ENCODE peak calls at places on chromosomes 13 and 19, in five cellular contexts. A is thoracic aorta, D is tibial nerve, S is trophoblast cell, U is suprapubic skin. O is an unnamed sample. For H3K36me3, the result is how much of the 10 kb centered on the place peaks cover.

GRCh38 chr19:12596927-12597548 is 13.6 kb downstream of the ZNF490 start:
- DNase-seq in A (no peak), D (no peak), S (peak), U (no peak), O (no peak)

GRCh38 chr19:16587031-16588023 is 15.1 kb upstream of the SLC35E1 start:
- DNase-seq in A (no peak), D (peak), S (peak), U (no peak), O (no peak)

GRCh38 chr13:45113809-45114208 is 6.5 kb upstream of the GTF2F2 start:
- DNase-seq in A (no peak), D (no peak), S (no peak), U (no peak), O (no peak)

GRCh38 chr13:44989941-44990340 is 603 bp downstream of the GPALPP1 start:
- DNase-seq in A (no peak), D (no peak), S (peak), U (no peak), O (no peak)

GRCh38 chr13:40665061-40665753 is 1.2 kb downstream of the FOXO1 start:
- DNase-seq in A (no peak), D (no peak), S (peak), U (no peak), O (peak)

GRCh38 chr19:17058236-17058635 is 17.0 kb downstream of the HAUS8 start:
- DNase-seq in A (no peak), D (no peak), S (no peak), U (no peak), O (no peak)

GRCh38 chr19:18772620-18773587 is 18.2 kb downstream of the COMP start:
- DNase-seq in A (no peak), D (no peak), S (peak), U (no peak), O (no peak)

GRCh38 chr19:5954293-5954692 is 23.6 kb downstream of the RANBP3 start:
- DNase-seq in A (no peak), D (no peak), S (no peak), U (no peak), O (no peak)

GRCh38 chr13:97339989-97340361 is 94.0 kb upstream of the RAP2A start:
- DNase-seq in A (no peak), D (no peak), S (no peak), U (no peak), O (no peak)

GRCh38 chr19:35975608-35976214 is 19.3 kb upstream of the SDHAF1 start:
- DNase-seq in A (no peak), D (no peak), S (peak), U (no peak), O (no peak)

GRCh38 chr19:49877879-49878743 is 609 bp downstream of the TBC1D17 start:
- DNase-seq in A (peak), D (peak), S (peak), U (peak), O (peak)
- H3K36me3 ChIP-seq in A (under half), D (half or more), S (under half), U (under half), O (under half)

GRCh38 chr13:113828282-113828825 is 35.5 kb downstream of the GAS6 start:
- DNase-seq in A (no peak), D (no peak), S (no peak), U (no peak), O (no peak)

GRCh38 chr13:113823771-113824170 is 40.1 kb downstream of the GAS6 start:
- DNase-seq in A (no peak), D (no peak), S (no peak), U (no peak), O (no peak)

GRCh38 chr13:113822956-113823744 is 40.7 kb downstream of the GAS6 start:
- DNase-seq in A (no peak), D (no peak), S (no peak), U (no peak), O (no peak)

GRCh38 chr13:113827021-113827420 is 36.9 kb downstream of the GAS6 start:
- DNase-seq in A (no peak), D (no peak), S (no peak), U (no peak), O (no peak)

DNA sequence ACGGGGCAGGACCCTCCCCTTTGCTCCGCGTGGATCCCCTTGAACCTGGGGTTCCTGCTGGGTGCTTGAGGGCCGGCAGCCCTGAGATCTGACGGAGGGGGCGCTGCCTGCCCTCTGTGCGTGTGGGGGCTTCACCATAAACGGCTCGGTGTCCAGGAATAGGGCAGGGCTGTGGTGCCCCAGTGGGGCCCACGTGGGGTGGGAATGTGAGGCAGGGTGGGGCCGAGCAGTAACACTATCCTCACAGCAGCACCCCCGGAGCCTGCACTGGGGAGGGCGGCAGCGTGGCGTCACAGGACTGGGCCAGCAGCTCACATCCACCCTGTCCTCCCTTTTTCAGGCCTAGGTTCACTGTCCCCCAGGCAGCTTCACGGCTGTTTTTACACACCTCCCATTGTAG is 38.0 kb downstream of the GAS6 start:
- DNase-seq in A (no peak), D (no peak), S (no peak), U (no peak), O (no peak)
- H3K27ac ChIP-seq in A (no peak), D (no peak), S (no peak), U (no peak), O (no peak)

DNA sequence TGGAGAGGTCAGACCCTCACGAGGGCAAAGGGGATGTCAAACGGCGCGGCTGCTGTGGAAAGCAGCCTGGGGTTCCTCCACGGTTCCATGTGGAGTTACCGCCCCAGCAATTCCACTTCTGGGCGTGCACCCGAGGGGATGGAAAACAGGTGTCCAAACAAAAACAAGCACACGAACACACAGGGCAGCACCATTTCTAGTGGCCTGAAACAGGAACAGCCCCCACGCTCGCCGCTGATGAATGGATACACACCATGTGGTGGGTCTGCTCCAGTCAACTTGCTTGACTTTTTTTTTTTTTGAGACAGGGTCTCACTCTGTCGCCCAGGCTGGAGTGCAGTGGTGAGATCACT is 11.2 kb downstream of the AP3D1 start:
- DNase-seq in A (no peak), D (no peak), S (no peak), U (no peak), O (no peak)
- H3K4me3 ChIP-seq in A (no peak), D (no peak), S (no peak), U (no peak), O (no peak)

GRCh38 chr19:54456423-54457373 is 6.9 kb downstream of the LENG9 start:
- DNase-seq in A (no peak), D (no peak), S (no peak), U (no peak), O (no peak)
- H3K36me3 ChIP-seq in A (half or more), D (half or more), S (half or more), U (half or more), O (half or more)

DNA sequence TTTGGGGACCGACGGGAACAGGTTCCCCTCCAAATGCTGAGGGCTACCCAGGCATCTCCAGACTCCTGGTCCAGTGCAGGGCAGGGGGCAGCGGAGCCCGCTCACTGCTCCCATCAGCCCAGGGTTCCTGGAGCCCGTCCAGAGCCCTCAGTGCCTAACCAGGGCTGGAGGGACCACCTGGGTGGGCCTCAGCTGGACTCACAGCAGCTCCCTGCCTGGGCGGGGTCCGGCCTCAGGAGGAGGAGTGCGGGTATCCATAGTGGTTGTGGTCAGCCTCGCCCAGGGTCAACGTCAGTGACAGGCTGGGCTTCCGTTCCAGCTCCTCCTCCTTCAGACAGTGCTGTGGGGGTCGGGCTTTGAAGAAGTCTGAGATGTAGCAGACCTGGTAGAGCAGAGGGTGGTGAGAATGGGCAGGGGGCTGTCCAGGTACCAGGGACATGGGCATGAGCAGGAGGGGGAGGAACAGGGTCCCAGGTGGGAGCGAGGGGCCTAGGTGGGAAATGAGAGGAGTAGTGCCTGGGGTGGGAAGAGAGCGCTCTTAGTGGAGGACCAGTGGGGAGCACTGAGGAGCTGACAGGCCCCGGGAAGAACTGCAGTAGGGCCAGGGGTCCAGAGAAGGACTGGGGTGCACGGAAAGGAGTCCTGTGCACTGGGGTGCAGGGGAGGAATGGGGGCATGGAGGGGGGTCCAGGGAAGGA is 9.9 kb downstream of the PLPP2 start:
- DNase-seq in A (no peak), D (no peak), S (no peak), U (no peak), O (no peak)
- H3K27ac ChIP-seq in A (no peak), D (no peak), S (no peak), U (no peak), O (no peak)